ENCODE peak calls at places on chromosomes 13 and 19, in four cellular contexts. D, P, R and M are unnamed samples.

GRCh38 chr19:56076413-56076998 is 44.6 kb downstream of the ZNF787 start:
- DNase-seq in P (peak), R (no peak), D (peak), M (peak)

GRCh38 chr13:23254506-23254905 is 73.7 kb downstream of the SGCG start:
- DNase-seq in P (no peak), D (no peak), R (no peak), M (no peak)

GRCh38 chr19:10748924-10749434 is 31.1 kb downstream of the DNM2 start:
- DNase-seq in D (no peak), R (no peak), P (peak), M (peak)

GRCh38 chr13:49995535-49996165 is 1.2 kb upstream of the TRIM13 start:
- DNase-seq in P (no peak), D (peak), R (no peak), M (no peak)

GRCh38 chr13:20714563-20715339 is 11.3 kb downstream of the IL17D start:
- DNase-seq in R (peak), P (no peak), D (no peak), M (no peak)

GRCh38 chr13:69279213-69279612 is 828.4 kb upstream of the ATXN8OS start:
- DNase-seq in R (no peak), D (no peak), P (no peak), M (no peak)

GRCh38 chr13:110017379-110017778 is 231.0 kb upstream of the IRS2 start:
- DNase-seq in P (peak), R (no peak), D (no peak), M (no peak)

GRCh38 chr19:51525731-51526130 is 5.7 kb downstream of the SIGLEC6 start:
- DNase-seq in P (no peak), D (no peak), R (no peak), M (no peak)

GRCh38 chr13:43333176-43333575 is 309.8 kb downstream of the DNAJC15 start:
- DNase-seq in P (no peak), D (no peak), R (no peak), M (no peak)

GRCh38 chr13:52104624-52105023 is 24.2 kb downstream of the NEK5 start:
- DNase-seq in D (no peak), R (no peak), P (peak), M (no peak)

GRCh38 chr13:56988543-56988942 is 152.2 kb upstream of the PRR20A start:
- DNase-seq in D (no peak), P (no peak), R (no peak), M (no peak)

GRCh38 chr19:20078696-20079095 is 896 bp downstream of the ZNF90 start:
- DNase-seq in P (peak), D (no peak), R (peak), M (peak)

GRCh38 chr13:52449323-52450011 is 967 bp downstream of the VPS36 start:
- DNase-seq in D (no peak), R (no peak), P (no peak), M (no peak)

GRCh38 chr19:6947745-6948144 is 60.4 kb downstream of the ADGRE1 start:
- DNase-seq in R (no peak), P (peak), D (no peak), M (no peak)

GRCh38 chr13:26589754-26590153 is 32.3 kb downstream of the WASF3 start:
- DNase-seq in D (no peak), R (no peak), P (peak), M (peak)

GRCh38 chr19:1720237-1720636 is 33.1 kb upstream of the ONECUT3 start:
- DNase-seq in D (no peak), P (no peak), R (no peak), M (no peak)

GRCh38 chr19:13206581-13206980 is 56.4 kb downstream of the IER2 start:
- DNase-seq in R (no peak), D (no peak), P (no peak), M (no peak)

GRCh38 chr19:15199219-15199651 is 1.6 kb downstream of the NOTCH3 start:
- DNase-seq in P (no peak), R (no peak), D (no peak), M (no peak)

GRCh38 chr13:111312944-111313590 is 7.4 kb upstream of the TEX29 start:
- DNase-seq in R (no peak), D (no peak), P (no peak), M (no peak)

GRCh38 chr13:23941216-23941615 is 43.9 kb upstream of the C1QTNF9B start:
- DNase-seq in P (no peak), D (no peak), R (no peak), M (no peak)

GRCh38 chr13:93244918-93245280 is 18.3 kb downstream of the GPC6 start:
- DNase-seq in R (no peak), D (no peak), P (peak), M (no peak)

GRCh38 chr19:48683349-48683748 is 10.5 kb upstream of the NTN5 start:
- DNase-seq in R (no peak), D (no peak), P (peak), M (peak)

GRCh38 chr19:12769689-12770088 is 5.7 kb downstream of the HOOK2 start:
- DNase-seq in R (no peak), P (no peak), D (no peak), M (no peak)

GRCh38 chr19:33203529-33203928 is 9.4 kb downstream of the LRP3 start:
- DNase-seq in D (no peak), R (peak), P (no peak), M (no peak)

GRCh38 chr19:18253130-18253529 is 21.1 kb downstream of the IQCN start:
- DNase-seq in P (no peak), D (no peak), R (no peak), M (no peak)

GRCh38 chr13:107067381-107067780 is 499.4 kb upstream of the ARGLU1 start:
- DNase-seq in P (no peak), D (no peak), R (no peak), M (no peak)

GRCh38 chr19:40685016-40685526 is 5.4 kb downstream of the NUMBL start:
- DNase-seq in P (no peak), R (no peak), D (no peak), M (no peak)

GRCh38 chr19:47848871-47849473 is 10.1 kb upstream of the TPRX2 start:
- DNase-seq in D (no peak), P (no peak), R (no peak), M (no peak)

GRCh38 chr13:36806102-36806501 is 12.9 kb upstream of the RFXAP start:
- DNase-seq in D (no peak), R (no peak), P (no peak), M (peak)

GRCh38 chr13:34207872-34208271 is 389.9 kb downstream of the RFC3 start:
- DNase-seq in R (no peak), P (no peak), D (no peak), M (no peak)

GRCh38 chr13:74870865-74871264 is 611.1 kb downstream of the TBC1D4 start:
- DNase-seq in R (no peak), P (no peak), D (no peak), M (no peak)

GRCh38 chr19:45071545-45071938 is 4.7 kb downstream of the ZNF296 start:
- DNase-seq in R (no peak), P (no peak), D (no peak), M (no peak)